ENCODE peak calls at places on chromosomes 3 and 15, in six cellular contexts. Y is heart right ventricle, P is heart left ventricle, T is left ventricle myocardium inferior, Z is H9, L is body of pancreas. D is an unnamed sample.

GRCh38 chr3:111595239-111595638 is at the start of gene ZBED2:
- DNase-seq in Z (no peak), L (no peak), T (no peak), P (no peak), Y (no peak), D (no peak)

GRCh38 chr3:187919018-187919417 is 173.8 kb upstream of the BCL6 start:
- DNase-seq in Z (no peak), P (no peak), T (no peak), L (peak), Y (no peak), D (no peak)

GRCh38 chr3:136818851-136819783 is at the start of gene SLC35G2:
- DNase-seq in Z (peak), P (peak), Y (peak), L (peak), T (peak), D (peak)

GRCh38 chr3:156678216-156678615 is 3.8 kb downstream of the TIPARP start:
- DNase-seq in P (no peak), T (no peak), L (no peak), Z (no peak), Y (no peak), D (no peak)

GRCh38 chr3:197239857-197240256 is 58.6 kb downstream of the DLG1 start:
- DNase-seq in Y (no peak), P (no peak), L (no peak), T (no peak), Z (no peak), D (no peak)

GRCh38 chr3:59573911-59574310 is 524.1 kb upstream of the CFAP20DC start:
- DNase-seq in Y (peak), T (peak), Z (no peak), L (peak), P (peak), D (no peak)

GRCh38 chr3:17260257-17260656 is 375.5 kb downstream of the PLCL2 start:
- DNase-seq in Z (no peak), L (no peak), P (no peak), T (no peak), Y (no peak), D (no peak)

GRCh38 chr15:78195735-78196201 is 38.6 kb downstream of the ACSBG1 start:
- DNase-seq in T (no peak), Z (peak), Y (no peak), P (no peak), L (peak), D (peak)

GRCh38 chr3:150239764-150240163 is 168.3 kb upstream of the TSC22D2 start:
- DNase-seq in Y (no peak), T (no peak), L (no peak), Z (no peak), P (no peak), D (no peak)

GRCh38 chr15:74963213-74963612 is 6.6 kb upstream of the RPP25 start:
- DNase-seq in Z (no peak), L (no peak), Y (no peak), P (no peak), T (no peak), D (no peak)

GRCh38 chr3:183515968-183516851 is 39.3 kb downstream of the KLHL6 start:
- DNase-seq in P (no peak), T (no peak), L (peak), Y (no peak), Z (no peak), D (no peak)

GRCh38 chr3:12967751-12968209 is 105.4 kb downstream of the IQSEC1 start:
- DNase-seq in Y (peak), P (peak), Z (peak), L (peak), T (peak), D (peak)

GRCh38 chr3:131261137-131261536 is 120.4 kb upstream of the NUDT16 start:
- DNase-seq in P (no peak), T (no peak), L (no peak), Z (no peak), Y (no peak), D (no peak)

GRCh38 chr3:81716870-81717509 is 44.5 kb downstream of the GBE1 start:
- DNase-seq in L (peak), Y (no peak), P (peak), Z (no peak), T (peak), D (no peak)

GRCh38 chr3:115488410-115488809 is 134.9 kb upstream of the GAP43 start:
- DNase-seq in Z (no peak), P (no peak), Y (no peak), T (no peak), L (no peak), D (no peak)

GRCh38 chr3:63872135-63872924 is 8.7 kb downstream of the ATXN7 start:
- DNase-seq in T (no peak), L (no peak), Y (no peak), Z (no peak), P (no peak), D (no peak)

GRCh38 chr3:102536479-102536878 is 101.7 kb downstream of the ZPLD1 start:
- DNase-seq in Z (no peak), Y (no peak), T (no peak), L (peak), P (no peak), D (no peak)

GRCh38 chr15:82129769-82130168 is 84.0 kb upstream of the MEX3B start:
- DNase-seq in L (no peak), P (no peak), Z (no peak), Y (no peak), T (no peak), D (no peak)

GRCh38 chr3:51282931-51283330 is 102.2 kb upstream of the MANF start:
- DNase-seq in L (no peak), Y (no peak), P (no peak), Z (no peak), T (no peak), D (no peak)

GRCh38 chr3:27714692-27715453 is 7.2 kb downstream of the EOMES start:
- DNase-seq in Y (no peak), Z (peak), L (no peak), T (no peak), P (no peak), D (no peak)

GRCh38 chr3:157290761-157291160 is 130.8 kb upstream of the CCNL1 start:
- DNase-seq in T (no peak), Z (no peak), L (no peak), P (no peak), Y (no peak), D (no peak)

GRCh38 chr3:177591371-177591770 is 394.1 kb upstream of the TBL1XR1 start:
- DNase-seq in T (no peak), Z (no peak), Y (no peak), L (peak), P (peak), D (no peak)

GRCh38 chr15:74792227-74793016 is 10.5 kb downstream of the CSK start:
- DNase-seq in P (no peak), L (no peak), T (no peak), Y (no peak), Z (no peak), D (no peak)

GRCh38 chr3:114093001-114093350 is 36.4 kb downstream of the QTRT2 start:
- DNase-seq in Z (no peak), P (no peak), Y (no peak), L (no peak), T (no peak), D (no peak)

GRCh38 chr15:31034152-31034551 is 42.7 kb upstream of the MTMR10 start:
- DNase-seq in Y (no peak), L (no peak), P (no peak), Z (no peak), T (no peak), D (no peak)

GRCh38 chr3:49378249-49378899 is 20.2 kb upstream of the GPX1 start:
- DNase-seq in T (peak), P (no peak), Z (no peak), L (no peak), Y (peak), D (peak)

GRCh38 chr3:78497025-78497424 is 1270.8 kb downstream of the ROBO1 start:
- DNase-seq in P (no peak), T (no peak), L (peak), Y (peak), Z (no peak), D (no peak)

GRCh38 chr15:40844543-40844981 is 714 bp downstream of the SPINT1 start:
- DNase-seq in L (peak), P (no peak), Z (no peak), T (peak), Y (peak), D (no peak)

GRCh38 chr15:66472176-66472999 is 25.2 kb downstream of the SNAPC5 start:
- DNase-seq in L (no peak), Y (no peak), T (no peak), P (no peak), Z (no peak), D (no peak)

GRCh38 chr15:68424754-68425390 is 7.1 kb downstream of the ITGA11 start:
- DNase-seq in Y (no peak), T (no peak), L (no peak), P (no peak), Z (no peak), D (peak)

DNA sequence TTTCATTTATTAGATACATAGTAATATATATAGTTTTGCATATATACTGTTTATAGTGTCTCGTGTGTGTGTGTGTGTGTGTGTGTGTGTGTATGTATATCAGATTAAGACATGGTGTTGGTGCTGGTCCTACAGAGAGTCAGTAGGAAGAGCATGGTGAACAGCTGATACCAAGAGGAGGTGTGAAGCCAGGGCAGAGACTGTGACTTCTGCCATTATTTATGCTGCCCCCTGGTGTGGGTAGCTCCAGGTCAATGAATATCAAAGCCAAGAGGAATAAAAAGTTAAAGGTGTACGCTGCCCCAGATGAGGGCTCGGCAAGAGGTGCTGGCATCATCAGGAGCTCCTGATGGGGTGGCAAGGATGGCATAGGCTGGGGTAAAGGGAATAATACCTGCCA is 299.5 kb upstream of the RASGRP1 start:
- DNase-seq in P (no peak), Y (no peak), T (no peak), L (no peak), Z (no peak), D (no peak)
- TF ChIP-seq CTCF in P (no peak), Y (no peak), T (no peak), L (no peak), Z (no peak), D (no peak)

DNA sequence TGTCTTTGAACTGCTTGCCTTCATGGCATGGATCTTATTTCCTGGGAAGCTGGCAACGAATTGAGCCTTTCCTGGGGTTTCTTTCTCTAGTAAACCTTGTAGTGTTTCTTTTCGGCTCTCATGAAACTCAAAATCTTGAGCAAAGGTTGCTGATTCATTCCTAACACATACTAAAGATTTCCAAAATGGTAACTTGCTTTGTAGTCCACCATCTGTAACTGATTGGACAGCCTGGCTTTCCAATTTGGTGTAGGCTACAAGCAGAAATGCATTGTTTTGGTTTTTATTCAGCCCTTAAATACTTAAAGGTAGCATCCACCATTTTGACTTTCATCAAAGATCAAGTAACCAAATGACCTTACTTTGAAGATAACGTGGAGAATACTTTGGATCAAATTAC is 38.1 kb downstream of the LRTM1 start:
- DNase-seq in L (no peak), Z (no peak), Y (no peak), T (no peak), P (no peak), D (no peak)
- TF ChIP-seq CTCF in L (no peak), Z (no peak), Y (no peak), T (no peak), P (no peak), D (no peak)

DNA sequence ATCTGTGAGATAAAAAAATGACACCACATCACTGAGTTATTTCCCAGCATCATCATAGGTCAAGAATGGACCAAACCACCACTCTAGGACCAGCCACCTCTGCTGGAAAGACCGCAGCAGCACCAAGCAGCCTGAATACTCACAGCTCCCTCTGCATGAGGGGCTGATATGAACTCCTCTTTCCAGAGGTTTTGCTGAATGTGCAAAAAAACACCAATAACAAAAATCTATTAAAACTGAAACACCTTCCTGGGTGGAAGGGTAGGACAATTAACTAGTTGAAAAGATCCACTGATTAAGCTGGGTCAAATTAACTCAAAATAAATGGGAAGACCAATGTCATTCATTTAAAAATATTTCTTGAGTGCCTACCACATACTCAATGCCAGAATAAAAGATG is 28.9 kb upstream of the KCNMB3 start:
- DNase-seq in T (no peak), Z (no peak), Y (no peak), P (no peak), L (no peak), D (no peak)
- TF ChIP-seq CTCF in T (no peak), Z (no peak), Y (no peak), P (no peak), L (no peak), D (no peak)

GRCh38 chr15:62277816-62278394 is 112.8 kb upstream of the C2CD4B start:
- DNase-seq in L (peak), Y (no peak), P (no peak), Z (no peak), T (no peak), D (no peak)
- TF ChIP-seq CTCF in L (peak), Y (no peak), P (no peak), Z (no peak), T (peak), D (no peak)

GRCh38 chr3:88809993-88810392 is 297.4 kb upstream of the EPHA3 start:
- DNase-seq in T (no peak), Y (no peak), L (no peak), P (no peak), Z (no peak), D (no peak)
- TF ChIP-seq CTCF in T (no peak), Y (no peak), L (no peak), P (no peak), Z (no peak), D (no peak)

GRCh38 chr3:175956964-175957363 is 1097.8 kb downstream of the NAALADL2 start:
- DNase-seq in T (no peak), P (no peak), L (no peak), Y (no peak), Z (no peak), D (no peak)
- TF ChIP-seq CTCF in T (peak), P (peak), L (no peak), Y (no peak), Z (peak), D (no peak)

D was measured in lower leg skin.